ENCODE peak calls at places on chromosome 6, in seven cellular contexts. R is GM03348; F is bronchial epithelial cell; H is RPMI8226; I is hippocampal formation; P is activated CD4-positive, alpha-beta T cell treated with anti-CD3 and anti-CD28 coated beads, Interleukin-2, amount 50 U/mL, for 1 hour; N is COR-L47. Z is an unnamed sample.

GRCh38 chr6:38774933-38775707 is 60.0 kb downstream of the DNAH8 start:
- DNase-seq in R (no peak), F (no peak), H (no peak), I (no peak), P (no peak), N (no peak), Z (no peak)

GRCh38 chr6:7418238-7418905 is 28.8 kb downstream of the RIOK1 start:
- DNase-seq in R (no peak), F (peak; percentile 84), H (no peak), I (no peak), P (no peak), N (no peak), Z (no peak)

GRCh38 chr6:106556368-106556960 is 72.8 kb downstream of the RTN4IP1 start:
- DNase-seq in R (peak; percentile 42), F (peak; percentile 31), H (peak; percentile 5), I (peak; percentile 24), P (no peak), N (no peak), Z (no peak)

GRCh38 chr6:5478380-5478779 is 217.1 kb downstream of the FARS2 start:
- DNase-seq in R (no peak), F (no peak), H (no peak), I (no peak), P (no peak), N (no peak), Z (no peak)

GRCh38 chr6:125273251-125273650 is 28.5 kb downstream of the HDDC2 start:
- DNase-seq in R (no peak), F (no peak), H (no peak), I (no peak), P (no peak), N (no peak), Z (no peak)

GRCh38 chr6:37103169-37104039 is 66.5 kb upstream of the PIM1 start:
- DNase-seq in R (peak; percentile 40), F (peak; percentile 20), H (peak; percentile 98), I (no peak), P (peak; percentile 6), N (peak; percentile 83), Z (no peak)

GRCh38 chr6:21752054-21752811 is 158.7 kb downstream of the SOX4 start:
- DNase-seq in R (no peak), F (peak; percentile 82), H (no peak), I (no peak), P (no peak), N (no peak), Z (no peak)

GRCh38 chr6:28585335-28585734 is 59.7 kb downstream of the GPX5 start:
- DNase-seq in R (no peak), F (peak; percentile 82), H (no peak), I (no peak), P (no peak), N (peak; percentile 7), Z (no peak)

GRCh38 chr6:112216699-112217551 is 37.4 kb downstream of the LAMA4 start:
- DNase-seq in R (peak; percentile 59), F (peak; percentile 97), H (no peak), I (no peak), P (no peak), N (no peak), Z (peak; percentile 78)